ENCODE peak calls at places on chromosomes 3 and 15, in four cellular contexts. N is neural progenitor cell, S is GM23338, B is HepG2. K is an unnamed sample. For H3K4me1, the result is how much of the 10 kb centered on the place peaks cover.

GRCh38 chr3:183085634-183086390 is 13.5 kb downstream of the MCCC1 start:
- DNase-seq in N (peak), S (peak), B (no peak), K (peak)

GRCh38 chr15:28955160-28955502 is 69.4 kb downstream of the APBA2 start:
- DNase-seq in N (peak), S (no peak), B (no peak), K (no peak)

GRCh38 chr3:49313902-49314676 is 25.8 kb downstream of the USP4 start:
- DNase-seq in N (no peak), S (no peak), B (no peak), K (no peak)

GRCh38 chr3:103127116-103127630 is 692.4 kb downstream of the ZPLD1 start:
- DNase-seq in N (no peak), S (no peak), B (no peak), K (no peak)

GRCh38 chr15:63601026-63601726 is 4.0 kb downstream of the FBXL22 start:
- DNase-seq in N (peak), S (peak), B (no peak), K (peak)

GRCh38 chr3:116815831-116816588 is 106.4 kb downstream of the TUSC7 start:
- DNase-seq in N (peak), S (no peak), B (no peak), K (peak)

GRCh38 chr3:190709351-190709773 is 153.1 kb downstream of the GMNC start:
- DNase-seq in N (no peak), S (no peak), B (no peak), K (no peak)

GRCh38 chr15:52480990-52481389 is 47.7 kb downstream of the MYO5A start:
- DNase-seq in N (no peak), S (no peak), B (no peak), K (no peak)

GRCh38 chr3:49872801-49873281 is 3.1 kb upstream of the CAMKV start:
- DNase-seq in N (no peak), S (no peak), B (no peak), K (peak)

GRCh38 chr3:33840179-33840578 is 41.7 kb downstream of the PDCD6IP start:
- DNase-seq in N (no peak), S (no peak), B (no peak), K (no peak)

GRCh38 chr3:52210550-52211046 is 12.6 kb downstream of the ALAS1 start:
- DNase-seq in N (no peak), S (no peak), B (peak), K (peak)

GRCh38 chr3:112785321-112786001 is 61.2 kb downstream of the CD200R1L start:
- DNase-seq in N (no peak), S (no peak), B (no peak), K (no peak)

GRCh38 chr15:51908312-51908711 is 63.3 kb downstream of the LEO1 start:
- DNase-seq in N (no peak), S (no peak), B (no peak), K (no peak)

GRCh38 chr15:59349715-59350420 is 22.8 kb downstream of the MYO1E start:
- DNase-seq in N (no peak), S (peak), B (peak), K (peak)

GRCh38 chr3:117489663-117490079 is 780.1 kb downstream of the TUSC7 start:
- DNase-seq in N (no peak), S (no peak), B (no peak), K (no peak)

GRCh38 chr15:96360581-96361308 is 30.2 kb downstream of the NR2F2 start:
- DNase-seq in N (peak), S (peak), B (no peak), K (no peak)

GRCh38 chr3:152811974-152812760 is 22.8 kb upstream of the P2RY1 start:
- DNase-seq in N (no peak), S (no peak), B (no peak), K (peak)

GRCh38 chr3:99413504-99413903 is 224.9 kb upstream of the COL8A1 start:
- DNase-seq in N (no peak), S (no peak), B (no peak), K (no peak)

GRCh38 chr15:26129852-26130251 is 266.7 kb upstream of the ATP10A start:
- DNase-seq in N (no peak), S (peak), B (no peak), K (no peak)

GRCh38 chr3:193780810-193781472 is 187.9 kb downstream of the OPA1 start:
- DNase-seq in N (peak), S (peak), B (peak), K (peak)
- H3K4me2 ChIP-seq in N (no peak), S (no peak), B (peak), K (peak)

DNA sequence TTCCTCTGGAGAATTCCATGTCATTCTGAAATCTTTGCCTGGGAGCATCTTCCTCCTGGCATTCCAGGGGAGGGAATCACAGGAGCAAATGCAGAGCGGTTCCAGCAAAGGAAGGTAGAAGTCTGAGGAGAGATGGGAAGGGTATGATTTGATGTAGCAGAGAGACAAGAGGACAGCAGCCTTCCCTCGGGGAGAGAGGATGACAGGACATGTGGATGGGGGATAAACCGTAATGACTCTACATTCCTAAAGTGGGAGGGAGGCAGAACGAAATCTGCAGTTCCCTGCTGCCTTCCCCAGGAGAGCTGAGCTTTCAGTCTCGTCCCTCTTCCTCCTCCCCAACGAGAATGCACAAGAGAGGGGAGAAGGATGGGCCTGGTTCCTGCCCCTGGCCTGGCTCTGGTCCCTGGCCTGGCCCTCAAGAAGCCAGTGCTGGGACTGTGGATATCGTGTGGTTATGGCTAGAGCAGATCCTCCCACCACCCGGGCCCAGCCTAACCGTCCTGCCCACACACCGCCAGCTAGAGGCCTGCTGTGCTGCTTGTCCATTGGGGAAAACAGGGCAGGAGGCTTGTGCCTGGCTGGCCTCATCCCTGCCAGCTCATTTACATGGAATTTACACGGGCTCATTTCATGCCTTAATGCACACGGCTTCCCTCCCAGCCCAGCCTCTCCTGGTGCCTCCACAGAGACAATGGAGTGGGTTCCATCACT is 26.6 kb downstream of the SEMA7A start:
- DNase-seq in N (peak), S (peak), B (peak), K (peak)
- TF ChIP-seq CTCF in N (no peak), S (no peak), B (no peak), K (no peak)

GRCh38 chr3:32794487-32795308 is 23.1 kb upstream of the TRIM71 start:
- DNase-seq in N (no peak), S (no peak), B (peak), K (peak)

GRCh38 chr3:32791833-32792232 is 26.0 kb upstream of the TRIM71 start:
- DNase-seq in N (no peak), S (no peak), B (no peak), K (no peak)

DNA sequence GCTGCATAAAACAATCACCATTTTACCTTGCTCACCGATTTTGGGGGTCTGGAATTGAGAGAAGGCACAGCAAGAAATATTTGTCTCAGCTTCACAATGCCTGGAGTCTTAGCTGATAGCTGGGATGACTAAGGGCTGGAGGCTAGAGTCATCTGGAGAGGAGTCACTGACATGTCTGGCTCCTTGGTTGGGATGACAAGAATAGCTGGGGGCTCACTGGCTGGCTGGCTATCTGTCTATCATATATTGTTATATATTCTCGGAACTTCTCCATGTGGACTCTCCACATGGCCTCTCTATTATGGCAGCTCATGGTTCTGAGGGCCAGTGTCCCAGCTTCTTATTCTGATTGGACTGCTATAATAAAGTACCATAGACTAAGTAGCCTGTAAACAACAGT is 20.0 kb upstream of the TRIM71 start:
- DNase-seq in N (no peak), S (no peak), B (no peak), K (no peak)
- H3K4me1 ChIP-seq in N (under half), S (under half), B (under half), K (under half)

DNA sequence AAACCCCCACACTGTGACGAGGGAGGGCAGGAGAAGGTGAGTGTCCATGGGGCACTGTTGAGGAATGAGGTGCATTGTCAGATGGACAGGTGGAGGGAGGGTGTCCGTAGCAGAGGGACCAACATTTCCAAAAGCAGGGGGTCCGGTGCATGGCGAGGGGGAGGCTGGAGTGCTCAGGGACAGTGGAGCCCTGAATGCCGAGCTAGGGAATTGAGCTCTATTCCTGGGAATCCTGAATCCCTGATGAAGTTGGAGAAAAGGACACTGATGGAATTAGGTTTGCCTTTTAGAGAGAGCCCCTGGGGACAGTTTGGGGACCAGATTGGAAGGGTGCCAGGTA is 7.9 kb upstream of the ANPEP start:
- DNase-seq in N (no peak), S (no peak), B (no peak), K (no peak)
- H3K4me2 ChIP-seq in N (no peak), S (no peak), B (no peak), K (no peak)

GRCh38 chr15:40785158-40785557 is 15.4 kb downstream of the C15orf62 start:
- DNase-seq in N (no peak), S (peak), B (no peak), K (no peak)
- TF ChIP-seq CTCF in N (no peak), S (peak), B (peak), K (peak)

GRCh38 chr3:177594096-177594495 is 396.8 kb upstream of the TBL1XR1 start:
- DNase-seq in N (no peak), S (no peak), B (no peak), K (peak)
- H3K4me1 ChIP-seq in N (under half), S (under half), B (half or more), K (under half)